ENCODE peak calls at places on chromosome 1, in eight cellular contexts. One of them, this sample, is unnamed.

GRCh38 chr1:115219937-115220336 is 118.1 kb downstream of the NGF start:
- DNase-seq in OCI-LY7: no peak
- DNase-seq in endodermal cell: no peak
- DNase-seq in right lobe of liver: no peak
- DNase-seq in hepatocyte: no peak
- DNase-seq in effector memory CD4-positive, alpha-beta T cell: no peak
- DNase-seq in HCT116: no peak
- DNase-seq in left ventricle myocardium inferior: peak; percentile 51
- DNase-seq in this sample: no peak

GRCh38 chr1:82287556-82287955 is 486.8 kb downstream of the ADGRL2 start:
- DNase-seq in OCI-LY7: no peak
- DNase-seq in endodermal cell: no peak
- DNase-seq in right lobe of liver: no peak
- DNase-seq in hepatocyte: no peak
- DNase-seq in effector memory CD4-positive, alpha-beta T cell: no peak
- DNase-seq in HCT116: no peak
- DNase-seq in left ventricle myocardium inferior: no peak
- DNase-seq in this sample: no peak

GRCh38 chr1:10634428-10635384 is 160.0 kb downstream of the PEX14 start:
- DNase-seq in OCI-LY7: no peak
- DNase-seq in endodermal cell: no peak
- DNase-seq in right lobe of liver: no peak
- DNase-seq in hepatocyte: no peak
- DNase-seq in effector memory CD4-positive, alpha-beta T cell: no peak
- DNase-seq in HCT116: no peak
- DNase-seq in left ventricle myocardium inferior: no peak
- DNase-seq in this sample: no peak

GRCh38 chr1:199811163-199811562 is 216.3 kb upstream of the NR5A2 start:
- DNase-seq in OCI-LY7: no peak
- DNase-seq in endodermal cell: no peak
- DNase-seq in right lobe of liver: no peak
- DNase-seq in hepatocyte: no peak
- DNase-seq in effector memory CD4-positive, alpha-beta T cell: no peak
- DNase-seq in HCT116: no peak
- DNase-seq in left ventricle myocardium inferior: no peak
- DNase-seq in this sample: no peak

GRCh38 chr1:162681127-162681435 is 48.8 kb downstream of the DDR2 start:
- DNase-seq in OCI-LY7: no peak
- DNase-seq in endodermal cell: no peak
- DNase-seq in right lobe of liver: no peak
- DNase-seq in hepatocyte: no peak
- DNase-seq in effector memory CD4-positive, alpha-beta T cell: no peak
- DNase-seq in HCT116: no peak
- DNase-seq in left ventricle myocardium inferior: no peak
- DNase-seq in this sample: no peak

GRCh38 chr1:98388431-98388830 is 273.1 kb upstream of the SNX7 start:
- DNase-seq in OCI-LY7: no peak
- DNase-seq in endodermal cell: no peak
- DNase-seq in right lobe of liver: no peak
- DNase-seq in hepatocyte: no peak
- DNase-seq in effector memory CD4-positive, alpha-beta T cell: no peak
- DNase-seq in HCT116: no peak
- DNase-seq in left ventricle myocardium inferior: no peak
- DNase-seq in this sample: no peak

GRCh38 chr1:41529621-41530395 is 45.3 kb upstream of the EDN2 start:
- DNase-seq in OCI-LY7: no peak
- DNase-seq in endodermal cell: no peak
- DNase-seq in right lobe of liver: peak; percentile 30
- DNase-seq in hepatocyte: no peak
- DNase-seq in effector memory CD4-positive, alpha-beta T cell: no peak
- DNase-seq in HCT116: no peak
- DNase-seq in left ventricle myocardium inferior: no peak
- DNase-seq in this sample: peak; percentile 66

GRCh38 chr1:24319962-24320361 is 805 bp downstream of the GRHL3 start:
- DNase-seq in OCI-LY7: no peak
- DNase-seq in endodermal cell: no peak
- DNase-seq in right lobe of liver: no peak
- DNase-seq in hepatocyte: no peak
- DNase-seq in effector memory CD4-positive, alpha-beta T cell: no peak
- DNase-seq in HCT116: no peak
- DNase-seq in left ventricle myocardium inferior: no peak
- DNase-seq in this sample: no peak

GRCh38 chr1:31234870-31235269 is 4.8 kb downstream of the NKAIN1 start:
- DNase-seq in OCI-LY7: no peak
- DNase-seq in endodermal cell: no peak
- DNase-seq in right lobe of liver: no peak
- DNase-seq in hepatocyte: no peak
- DNase-seq in effector memory CD4-positive, alpha-beta T cell: no peak
- DNase-seq in HCT116: no peak
- DNase-seq in left ventricle myocardium inferior: no peak
- DNase-seq in this sample: no peak

GRCh38 chr1:11729155-11729497 is 6.8 kb upstream of the AGTRAP start:
- DNase-seq in OCI-LY7: no peak
- DNase-seq in endodermal cell: no peak
- DNase-seq in right lobe of liver: no peak
- DNase-seq in hepatocyte: no peak
- DNase-seq in effector memory CD4-positive, alpha-beta T cell: no peak
- DNase-seq in HCT116: no peak
- DNase-seq in left ventricle myocardium inferior: no peak
- DNase-seq in this sample: no peak

GRCh38 chr1:234730542-234731370 is 120.8 kb upstream of the IRF2BP2 start:
- DNase-seq in OCI-LY7: peak; percentile 65
- DNase-seq in endodermal cell: no peak
- DNase-seq in right lobe of liver: no peak
- DNase-seq in hepatocyte: no peak
- DNase-seq in effector memory CD4-positive, alpha-beta T cell: no peak
- DNase-seq in HCT116: no peak
- DNase-seq in left ventricle myocardium inferior: no peak
- DNase-seq in this sample: no peak

GRCh38 chr1:41365772-41366427 is 4.7 kb downstream of the FOXO6 start:
- DNase-seq in OCI-LY7: no peak
- DNase-seq in endodermal cell: peak; percentile 71
- DNase-seq in right lobe of liver: no peak
- DNase-seq in hepatocyte: no peak
- DNase-seq in effector memory CD4-positive, alpha-beta T cell: no peak
- DNase-seq in HCT116: no peak
- DNase-seq in left ventricle myocardium inferior: no peak
- DNase-seq in this sample: no peak

GRCh38 chr1:108785880-108786279 is 39.4 kb downstream of the STXBP3 start:
- DNase-seq in OCI-LY7: no peak
- DNase-seq in endodermal cell: no peak
- DNase-seq in right lobe of liver: no peak
- DNase-seq in hepatocyte: no peak
- DNase-seq in effector memory CD4-positive, alpha-beta T cell: no peak
- DNase-seq in HCT116: no peak
- DNase-seq in left ventricle myocardium inferior: no peak
- DNase-seq in this sample: no peak

GRCh38 chr1:108792420-108792819 is 45.9 kb downstream of the STXBP3 start:
- DNase-seq in OCI-LY7: no peak
- DNase-seq in endodermal cell: no peak
- DNase-seq in right lobe of liver: no peak
- DNase-seq in hepatocyte: no peak
- DNase-seq in effector memory CD4-positive, alpha-beta T cell: no peak
- DNase-seq in HCT116: no peak
- DNase-seq in left ventricle myocardium inferior: no peak
- DNase-seq in this sample: no peak

DNA sequence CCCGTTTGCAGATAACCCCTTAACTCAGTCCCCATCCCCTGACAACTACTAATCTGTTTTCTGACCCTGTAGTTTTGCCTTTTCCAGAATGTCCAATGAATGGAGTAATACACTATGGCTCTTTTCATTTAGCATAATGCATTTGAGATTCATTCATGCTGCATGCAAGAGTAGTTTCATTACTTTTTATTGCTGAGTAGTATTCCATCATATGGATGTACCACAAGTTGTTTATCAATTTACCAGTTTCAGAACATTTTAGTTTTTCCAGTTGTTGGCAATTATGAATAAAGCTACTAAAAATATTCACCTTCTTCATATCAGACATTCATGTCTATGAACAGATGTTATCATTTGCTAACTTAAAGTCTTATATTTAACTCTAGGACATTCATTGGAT is 45.3 kb downstream of the STXBP3 start:
- DNase-seq in OCI-LY7: no peak
- DNase-seq in endodermal cell: no peak
- DNase-seq in right lobe of liver: no peak
- DNase-seq in hepatocyte: no peak
- DNase-seq in effector memory CD4-positive, alpha-beta T cell: no peak
- DNase-seq in HCT116: no peak
- DNase-seq in left ventricle myocardium inferior: no peak
- DNase-seq in this sample: no peak
- H3K36me3 ChIP-seq in OCI-LY7: peaks cover 47% of the 10 kb centered on the region
- H3K36me3 ChIP-seq in endodermal cell: peaks cover 73% of the 10 kb centered on the region
- H3K36me3 ChIP-seq in right lobe of liver: peaks cover 9% of the 10 kb centered on the region
- H3K36me3 ChIP-seq in hepatocyte: no peaks in the 10 kb centered on the region
- H3K36me3 ChIP-seq in effector memory CD4-positive, alpha-beta T cell: peaks cover 51% of the 10 kb centered on the region
- H3K36me3 ChIP-seq in HCT116: peaks cover 5% of the 10 kb centered on the region
- H3K36me3 ChIP-seq in left ventricle myocardium inferior: peaks cover 78% of the 10 kb centered on the region
- H3K36me3 ChIP-seq in this sample: peaks cover 9% of the 10 kb centered on the region

DNA sequence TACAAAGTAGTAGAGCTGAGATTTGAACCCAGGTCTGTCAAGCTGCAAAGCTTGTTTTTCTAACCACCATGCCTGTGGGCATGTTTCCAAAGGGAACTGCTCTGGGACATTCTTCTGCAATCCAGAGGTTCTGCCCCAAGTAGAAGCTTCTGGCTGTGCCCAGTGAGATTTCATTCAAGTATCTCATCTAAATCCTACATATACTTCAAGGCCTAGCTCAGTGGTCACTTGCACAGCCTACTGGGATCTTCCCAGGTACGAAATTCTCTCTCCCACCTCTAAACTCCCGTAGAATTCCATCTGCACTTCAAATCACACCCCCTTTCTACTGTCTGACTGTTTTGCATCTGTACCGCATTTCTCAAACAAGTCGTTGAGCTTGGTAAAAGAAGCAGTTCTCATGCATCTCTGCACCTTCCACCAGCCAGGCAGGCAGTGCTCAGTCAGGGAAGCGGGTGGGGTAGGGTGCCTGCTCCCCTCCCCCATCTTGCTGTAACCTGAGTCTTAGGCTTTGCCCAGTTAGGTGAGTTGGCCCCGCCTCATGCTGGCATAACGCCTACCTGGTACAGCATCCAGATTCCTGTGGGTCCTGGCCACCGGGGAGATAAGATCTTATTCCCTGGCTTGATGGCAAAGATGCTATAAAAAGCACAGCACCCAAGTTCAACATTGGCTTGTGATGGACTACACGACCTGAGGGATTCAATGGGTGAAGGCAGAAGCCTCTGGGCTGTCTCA is 13.5 kb downstream of the SLC9A1 start:
- DNase-seq in OCI-LY7: no peak
- DNase-seq in endodermal cell: peak; percentile 63
- DNase-seq in right lobe of liver: no peak
- DNase-seq in hepatocyte: no peak
- DNase-seq in effector memory CD4-positive, alpha-beta T cell: no peak
- DNase-seq in HCT116: no peak
- DNase-seq in left ventricle myocardium inferior: no peak
- DNase-seq in this sample: peak; percentile 85
- H3K4me1 ChIP-seq in OCI-LY7: peaks cover 42% of the 10 kb centered on the region
- H3K4me1 ChIP-seq in endodermal cell: no peaks in the 10 kb centered on the region
- H3K4me1 ChIP-seq in right lobe of liver: no peaks in the 10 kb centered on the region
- H3K4me1 ChIP-seq in hepatocyte: peaks cover 69% of the 10 kb centered on the region
- H3K4me1 ChIP-seq in effector memory CD4-positive, alpha-beta T cell: peaks cover 18% of the 10 kb centered on the region
- H3K4me1 ChIP-seq in HCT116: peaks cover 60% of the 10 kb centered on the region
- H3K4me1 ChIP-seq in left ventricle myocardium inferior: peaks cover 100% of the 10 kb centered on the region
- H3K4me1 ChIP-seq in this sample: peaks cover 21% of the 10 kb centered on the region

DNA sequence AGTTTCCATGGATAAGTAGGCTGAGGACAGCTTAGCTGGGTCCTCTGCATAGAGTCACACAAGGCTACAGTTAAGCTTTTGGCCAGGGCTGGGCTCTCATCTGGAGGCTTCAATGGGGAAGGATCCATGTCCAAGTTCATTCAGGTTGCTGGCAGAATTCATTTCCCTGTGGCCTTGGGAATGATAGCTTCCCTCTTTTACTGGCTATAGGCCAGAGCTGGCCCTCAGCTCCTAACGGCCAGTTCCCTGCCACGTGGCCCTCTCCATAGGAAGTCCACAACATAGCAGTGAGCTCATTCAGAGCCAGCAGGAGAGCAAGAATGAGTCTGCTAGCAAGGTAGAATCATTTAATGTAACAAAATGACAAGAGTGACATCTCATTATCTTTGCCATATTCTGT is 15.1 kb upstream of the PODN start:
- DNase-seq in OCI-LY7: no peak
- DNase-seq in endodermal cell: peak; percentile 62
- DNase-seq in right lobe of liver: no peak
- DNase-seq in hepatocyte: no peak
- DNase-seq in effector memory CD4-positive, alpha-beta T cell: no peak
- DNase-seq in HCT116: no peak
- DNase-seq in left ventricle myocardium inferior: peak; percentile 48
- DNase-seq in this sample: no peak
- H3K36me3 ChIP-seq in OCI-LY7: peaks cover 11% of the 10 kb centered on the region
- H3K36me3 ChIP-seq in endodermal cell: no peaks in the 10 kb centered on the region
- H3K36me3 ChIP-seq in right lobe of liver: peaks cover 79% of the 10 kb centered on the region
- H3K36me3 ChIP-seq in hepatocyte: no peaks in the 10 kb centered on the region
- H3K36me3 ChIP-seq in effector memory CD4-positive, alpha-beta T cell: peaks cover 30% of the 10 kb centered on the region
- H3K36me3 ChIP-seq in HCT116: no peaks in the 10 kb centered on the region
- H3K36me3 ChIP-seq in left ventricle myocardium inferior: peaks cover 27% of the 10 kb centered on the region
- H3K36me3 ChIP-seq in this sample: peaks cover 25% of the 10 kb centered on the region

GRCh38 chr1:206465951-206466350 is 4.3 kb upstream of the IKBKE start:
- DNase-seq in OCI-LY7: no peak
- DNase-seq in endodermal cell: no peak
- DNase-seq in right lobe of liver: no peak
- DNase-seq in hepatocyte: no peak
- DNase-seq in effector memory CD4-positive, alpha-beta T cell: no peak
- DNase-seq in HCT116: no peak
- DNase-seq in left ventricle myocardium inferior: no peak
- DNase-seq in this sample: no peak
- H3K4me1 ChIP-seq in OCI-LY7: peaks cover 36% of the 10 kb centered on the region
- H3K4me1 ChIP-seq in endodermal cell: peaks cover 8% of the 10 kb centered on the region
- H3K4me1 ChIP-seq in right lobe of liver: no peaks in the 10 kb centered on the region
- H3K4me1 ChIP-seq in hepatocyte: peaks cover 11% of the 10 kb centered on the region
- H3K4me1 ChIP-seq in effector memory CD4-positive, alpha-beta T cell: peaks cover 41% of the 10 kb centered on the region
- H3K4me1 ChIP-seq in HCT116: peaks cover 13% of the 10 kb centered on the region
- H3K4me1 ChIP-seq in left ventricle myocardium inferior: peaks cover 43% of the 10 kb centered on the region
- H3K4me1 ChIP-seq in this sample: peaks cover 15% of the 10 kb centered on the region

GRCh38 chr1:183106166-183106565 is 79.9 kb upstream of the LAMC2 start:
- DNase-seq in OCI-LY7: no peak
- DNase-seq in endodermal cell: no peak
- DNase-seq in right lobe of liver: no peak
- DNase-seq in hepatocyte: no peak
- DNase-seq in effector memory CD4-positive, alpha-beta T cell: no peak
- DNase-seq in HCT116: no peak
- DNase-seq in left ventricle myocardium inferior: no peak
- DNase-seq in this sample: no peak

GRCh38 chr1:183105449-183105848 is 80.6 kb upstream of the LAMC2 start:
- DNase-seq in OCI-LY7: no peak
- DNase-seq in endodermal cell: no peak
- DNase-seq in right lobe of liver: no peak
- DNase-seq in hepatocyte: no peak
- DNase-seq in effector memory CD4-positive, alpha-beta T cell: no peak
- DNase-seq in HCT116: no peak
- DNase-seq in left ventricle myocardium inferior: no peak
- DNase-seq in this sample: no peak

GRCh38 chr1:183103141-183103540 is 79.9 kb downstream of the LAMC1 start:
- DNase-seq in OCI-LY7: no peak
- DNase-seq in endodermal cell: no peak
- DNase-seq in right lobe of liver: no peak
- DNase-seq in hepatocyte: no peak
- DNase-seq in effector memory CD4-positive, alpha-beta T cell: no peak
- DNase-seq in HCT116: no peak
- DNase-seq in left ventricle myocardium inferior: no peak
- DNase-seq in this sample: no peak

GRCh38 chr1:183103577-183103976 is 80.4 kb downstream of the LAMC1 start:
- DNase-seq in OCI-LY7: no peak
- DNase-seq in endodermal cell: no peak
- DNase-seq in right lobe of liver: no peak
- DNase-seq in hepatocyte: no peak
- DNase-seq in effector memory CD4-positive, alpha-beta T cell: no peak
- DNase-seq in HCT116: no peak
- DNase-seq in left ventricle myocardium inferior: no peak
- DNase-seq in this sample: no peak

GRCh38 chr1:183106746-183107145 is 79.3 kb upstream of the LAMC2 start:
- DNase-seq in OCI-LY7: no peak
- DNase-seq in endodermal cell: no peak
- DNase-seq in right lobe of liver: no peak
- DNase-seq in hepatocyte: no peak
- DNase-seq in effector memory CD4-positive, alpha-beta T cell: no peak
- DNase-seq in HCT116: no peak
- DNase-seq in left ventricle myocardium inferior: no peak
- DNase-seq in this sample: no peak
- H3K36me3 ChIP-seq in OCI-LY7: peaks cover 38% of the 10 kb centered on the region
- H3K36me3 ChIP-seq in endodermal cell: peaks cover 10% of the 10 kb centered on the region
- H3K36me3 ChIP-seq in right lobe of liver: peaks cover 8% of the 10 kb centered on the region
- H3K36me3 ChIP-seq in hepatocyte: no peaks in the 10 kb centered on the region
- H3K36me3 ChIP-seq in effector memory CD4-positive, alpha-beta T cell: no peaks in the 10 kb centered on the region
- H3K36me3 ChIP-seq in HCT116: no peaks in the 10 kb centered on the region
- H3K36me3 ChIP-seq in left ventricle myocardium inferior: peaks cover 35% of the 10 kb centered on the region
- H3K36me3 ChIP-seq in this sample: peaks cover 4% of the 10 kb centered on the region